ENCODE peak calls at places on chromosomes 1 and 21, in six cellular contexts. K is breast epithelium, E is tibial artery, J is fibroblast of lung, O is transverse colon, R is upper lobe of right lung. T is an unnamed sample.

GRCh38 chr1:235908742-235909520 is 42.2 kb upstream of the LYST start:
- DNase-seq in K (no peak), E (no peak), J (peak), O (no peak), R (no peak), T (no peak)

GRCh38 chr1:119772298-119772697 is 3.6 kb upstream of the HMGCS2 start:
- DNase-seq in K (no peak), E (no peak), J (no peak), O (no peak), R (no peak), T (no peak)

GRCh38 chr1:216926681-216927080 is 203.5 kb upstream of the ESRRG start:
- DNase-seq in K (no peak), E (no peak), J (no peak), O (no peak), R (no peak), T (no peak)

GRCh38 chr1:53162621-53163020 is 20.2 kb upstream of the SLC1A7 start:
- DNase-seq in K (no peak), E (no peak), J (no peak), O (no peak), R (no peak), T (no peak)

GRCh38 chr1:64525116-64525686 is 55.3 kb downstream of the CACHD1 start:
- DNase-seq in K (no peak), E (no peak), J (no peak), O (no peak), R (no peak), T (no peak)

GRCh38 chr1:94236630-94237290 is 624 bp downstream of the ARHGAP29 start:
- DNase-seq in K (no peak), E (peak), J (peak), O (peak), R (no peak), T (no peak)

GRCh38 chr1:233389867-233390266 is 62.3 kb downstream of the MAP3K21 start:
- DNase-seq in K (no peak), E (no peak), J (no peak), O (no peak), R (no peak), T (no peak)

GRCh38 chr1:243595527-243596206 is 254.4 kb downstream of the AKT3 start:
- DNase-seq in K (no peak), E (no peak), J (peak), O (no peak), R (no peak), T (no peak)

GRCh38 chr1:37272626-37273025 is 201.8 kb upstream of the ZC3H12A start:
- DNase-seq in K (no peak), E (no peak), J (no peak), O (no peak), R (no peak), T (no peak)

GRCh38 chr1:47840338-47840737 is 156.8 kb downstream of the TRABD2B start:
- DNase-seq in K (no peak), E (no peak), J (no peak), O (peak), R (peak), T (no peak)

GRCh38 chr1:25556791-25557476 is 13.5 kb downstream of the LDLRAP1 start:
- DNase-seq in K (no peak), E (no peak), J (peak), O (peak), R (no peak), T (peak)

GRCh38 chr1:6958407-6958806 is 173.2 kb downstream of the CAMTA1 start:
- DNase-seq in K (no peak), E (no peak), J (peak), O (no peak), R (no peak), T (no peak)

GRCh38 chr1:208243522-208243850 is 698 bp downstream of the PLXNA2 start:
- DNase-seq in K (no peak), E (no peak), J (no peak), O (no peak), R (no peak), T (no peak)

GRCh38 chr1:234743866-234744581 is 134.0 kb upstream of the IRF2BP2 start:
- DNase-seq in K (no peak), E (no peak), J (peak), O (no peak), R (peak), T (no peak)

GRCh38 chr1:87399264-87399663 is 70.6 kb downstream of the LMO4 start:
- DNase-seq in K (no peak), E (no peak), J (no peak), O (no peak), R (no peak), T (no peak)

GRCh38 chr1:65509912-65510680 is 89.6 kb downstream of the LEPR start:
- DNase-seq in K (no peak), E (no peak), J (peak), O (no peak), R (no peak), T (no peak)

GRCh38 chr1:176102243-176102642 is 104.8 kb downstream of the COP1 start:
- DNase-seq in K (no peak), E (no peak), J (peak), O (no peak), R (no peak), T (no peak)

GRCh38 chr1:170077926-170078325 is 3.4 kb upstream of the KIFAP3 start:
- DNase-seq in K (no peak), E (no peak), J (no peak), O (no peak), R (no peak), T (no peak)

GRCh38 chr1:63779338-63779819 is 5.6 kb downstream of the ROR1 start:
- DNase-seq in K (no peak), E (no peak), J (peak), O (no peak), R (no peak), T (no peak)

GRCh38 chr1:246110343-246111219 is 396.5 kb downstream of the SMYD3 start:
- DNase-seq in K (no peak), E (no peak), J (peak), O (peak), R (no peak), T (no peak)

GRCh38 chr21:15706686-15707085 is 23.1 kb upstream of the USP25 start:
- DNase-seq in K (no peak), E (no peak), J (peak), O (peak), R (no peak), T (no peak)

GRCh38 chr1:153495536-153495935 is 35.1 kb upstream of the S100A7 start:
- DNase-seq in K (no peak), E (no peak), J (no peak), O (no peak), R (no peak), T (no peak)

GRCh38 chr1:43239484-43239883 is 30.3 kb upstream of the TMEM125 start:
- DNase-seq in K (no peak), E (no peak), J (no peak), O (no peak), R (no peak), T (no peak)

DNA sequence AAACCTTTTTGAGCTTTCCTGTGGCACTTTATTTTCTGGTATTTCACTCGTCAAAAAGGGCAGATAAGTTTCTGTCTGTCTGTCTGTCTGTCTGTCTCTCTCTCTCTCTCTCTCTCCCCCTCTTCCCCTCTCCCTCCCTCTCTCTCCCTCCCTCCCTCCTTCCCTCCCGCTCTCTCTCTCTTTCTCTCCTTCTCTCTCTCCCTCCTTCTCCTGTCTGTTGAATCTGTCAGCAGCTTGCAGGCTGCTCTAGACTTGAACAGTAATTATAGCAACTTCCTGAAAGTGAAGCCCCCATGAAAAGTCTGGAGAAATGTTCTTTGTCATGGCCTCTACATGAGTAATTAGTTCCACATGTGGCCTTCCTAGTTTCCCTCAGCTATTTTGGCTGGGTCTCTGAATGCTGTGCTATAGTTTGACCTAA is 275.2 kb upstream of the C1orf105 start:
- DNase-seq in K (no peak), E (no peak), J (peak), O (no peak), R (no peak), T (no peak)
- H3K4me3 ChIP-seq in K (peak), E (peak), J (peak), O (no peak), R (peak), T (no peak)

GRCh38 chr1:182002570-182002969 is 58.9 kb downstream of the ZNF648 start:
- DNase-seq in K (no peak), E (no peak), J (no peak), O (no peak), R (no peak), T (no peak)

GRCh38 chr1:182003025-182003725 is 58.3 kb downstream of the ZNF648 start:
- DNase-seq in K (no peak), E (no peak), J (no peak), O (no peak), R (no peak), T (no peak)

GRCh38 chr1:182004601-182005000 is 56.9 kb downstream of the ZNF648 start:
- DNase-seq in K (no peak), E (no peak), J (no peak), O (no peak), R (no peak), T (no peak)

GRCh38 chr1:181998858-181999257 is 62.7 kb downstream of the ZNF648 start:
- DNase-seq in K (no peak), E (no peak), J (no peak), O (no peak), R (no peak), T (no peak)

DNA sequence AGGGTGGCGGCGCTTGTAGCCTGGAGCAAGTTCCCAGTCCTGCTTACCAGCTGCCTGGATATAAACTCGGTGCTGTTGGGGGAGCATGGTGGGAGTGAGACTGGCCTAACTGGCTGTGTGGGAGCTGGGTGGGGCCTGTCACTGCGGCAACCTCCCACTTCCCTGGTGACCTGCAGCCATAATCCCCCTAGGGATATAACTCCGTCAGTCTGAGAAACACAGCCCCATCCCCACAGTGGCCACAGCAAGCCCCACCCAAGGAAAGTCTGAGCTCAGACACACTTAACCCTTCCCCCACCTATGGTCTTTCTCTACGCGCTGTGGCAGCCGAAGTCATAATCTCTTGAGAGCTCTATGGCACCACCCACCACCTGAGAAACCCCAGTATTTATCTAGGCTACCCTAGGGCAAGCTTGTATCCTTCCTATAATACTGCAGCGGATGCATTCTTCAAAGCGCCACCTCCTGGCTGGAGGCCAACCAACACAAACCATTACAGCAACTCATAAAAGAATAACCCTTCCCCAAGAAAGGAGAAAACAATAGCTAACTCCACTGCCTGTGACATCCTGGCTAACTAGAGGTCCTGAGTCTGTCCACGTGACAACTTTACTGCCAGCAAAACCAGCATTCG is 57.4 kb downstream of the ZNF648 start:
- DNase-seq in K (no peak), E (no peak), J (no peak), O (no peak), R (no peak), T (no peak)
- TF ChIP-seq CTCF in K (no peak), E (no peak), J (no peak), O (no peak), R (no peak), T (no peak)

DNA sequence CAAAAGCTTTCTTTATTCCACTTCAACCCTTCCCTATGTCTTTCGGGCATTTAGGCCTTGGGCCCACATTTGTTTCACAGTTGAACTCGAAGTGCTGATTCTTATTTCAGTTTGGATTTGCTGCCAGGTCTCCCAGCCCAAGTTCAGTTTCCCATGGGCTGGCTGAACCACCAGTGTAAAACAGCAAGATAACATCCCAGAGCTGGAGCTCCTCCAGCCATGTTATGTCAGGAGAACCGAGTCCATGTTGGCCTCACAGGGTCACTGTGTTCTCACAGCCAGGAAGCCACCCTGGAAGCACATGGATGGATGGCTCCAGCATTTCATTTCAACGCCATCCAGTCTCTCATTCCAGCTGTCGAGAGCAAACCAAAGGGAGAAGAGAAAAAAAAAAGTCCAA is 45.2 kb upstream of the RXRG start:
- DNase-seq in K (no peak), E (peak), J (no peak), O (no peak), R (no peak), T (no peak)
- H3K27ac ChIP-seq in K (no peak), E (no peak), J (no peak), O (no peak), R (no peak), T (no peak)

DNA sequence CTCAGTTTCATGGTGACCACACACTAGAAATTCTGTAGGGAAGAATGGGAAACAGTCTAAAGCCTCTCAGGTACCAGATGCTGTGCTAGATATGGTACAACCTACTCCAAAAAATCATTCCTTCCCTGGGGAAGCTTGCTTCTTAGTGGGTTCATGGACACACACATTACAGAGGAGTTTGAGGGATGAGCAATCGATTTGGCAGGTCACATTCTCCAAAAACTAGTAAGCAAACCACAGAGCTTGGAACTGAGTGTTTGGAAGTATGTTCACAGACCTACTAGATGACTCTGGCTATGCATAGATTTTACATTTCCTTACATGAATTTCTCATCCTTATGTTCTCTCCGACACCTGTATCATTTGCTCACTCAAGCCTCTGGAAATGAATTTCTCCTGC is 10.8 kb downstream of the EVA1C start:
- DNase-seq in K (no peak), E (no peak), J (peak), O (no peak), R (no peak), T (no peak)
- H3K4me3 ChIP-seq in K (no peak), E (no peak), J (no peak), O (no peak), R (no peak), T (no peak)

GRCh38 chr1:26852701-26853100 is 10.2 kb upstream of the SFN start:
- DNase-seq in K (no peak), E (no peak), J (no peak), O (no peak), R (no peak), T (no peak)

GRCh38 chr1:26853600-26853999 is 9.3 kb upstream of the SFN start:
- DNase-seq in K (no peak), E (no peak), J (no peak), O (no peak), R (no peak), T (no peak)

GRCh38 chr1:26848947-26849774 is 13.8 kb upstream of the SFN start:
- DNase-seq in K (no peak), E (no peak), J (peak), O (peak), R (peak), T (no peak)

GRCh38 chr1:26853156-26853555 is 9.8 kb upstream of the SFN start:
- DNase-seq in K (peak), E (peak), J (peak), O (peak), R (peak), T (peak)

DNA sequence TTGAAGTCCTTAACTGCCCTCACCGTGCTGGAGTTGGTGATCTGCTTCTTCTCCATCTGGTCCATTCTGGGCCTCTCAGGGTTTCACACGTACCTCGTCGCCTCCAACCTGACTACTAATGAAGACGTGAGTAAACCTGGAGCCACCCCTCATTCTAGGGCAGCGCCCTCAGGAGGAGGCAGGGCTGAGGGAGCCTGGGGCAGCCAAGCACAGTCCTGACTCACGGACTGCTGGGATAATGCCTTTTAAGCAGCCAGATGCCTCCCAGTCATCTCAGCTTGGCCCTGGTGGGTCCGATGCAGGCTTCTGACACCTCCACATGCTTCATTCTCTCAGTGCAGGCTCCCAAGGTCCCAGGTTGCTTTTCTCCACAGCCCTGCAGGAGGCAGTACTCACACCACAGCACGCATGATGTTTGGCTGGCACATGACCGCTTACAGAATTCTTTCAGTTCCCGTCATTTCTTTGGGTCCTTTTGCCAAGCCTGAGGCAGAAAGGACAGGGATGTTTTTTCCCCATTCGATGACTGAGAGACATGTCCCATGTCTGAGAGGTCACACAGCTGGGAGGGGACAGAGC is 11.8 kb upstream of the SFN start:
- DNase-seq in K (no peak), E (no peak), J (no peak), O (no peak), R (no peak), T (no peak)
- TF ChIP-seq CTCF in K (no peak), E (no peak), J (no peak), O (no peak), R (no peak), T (no peak)

GRCh38 chr1:28279721-28280120 is 20.4 kb downstream of the SESN2 start:
- DNase-seq in K (no peak), E (no peak), J (no peak), O (no peak), R (no peak), T (no peak)

GRCh38 chr1:28281608-28282425 is 22.5 kb downstream of the SESN2 start:
- DNase-seq in K (no peak), E (no peak), J (no peak), O (peak), R (no peak), T (no peak)

GRCh38 chr1:28280501-28280900 is 21.2 kb downstream of the SESN2 start:
- DNase-seq in K (no peak), E (no peak), J (no peak), O (no peak), R (peak), T (no peak)

GRCh38 chr1:28282426-28283407 is 23.4 kb downstream of the SESN2 start:
- DNase-seq in K (no peak), E (peak), J (no peak), O (peak), R (no peak), T (no peak)

GRCh38 chr1:28280961-28281360 is 21.6 kb downstream of the SESN2 start:
- DNase-seq in K (no peak), E (peak), J (no peak), O (no peak), R (no peak), T (no peak)
- H3K27ac ChIP-seq in K (peak), E (no peak), J (no peak), O (peak), R (peak), T (no peak)

DNA sequence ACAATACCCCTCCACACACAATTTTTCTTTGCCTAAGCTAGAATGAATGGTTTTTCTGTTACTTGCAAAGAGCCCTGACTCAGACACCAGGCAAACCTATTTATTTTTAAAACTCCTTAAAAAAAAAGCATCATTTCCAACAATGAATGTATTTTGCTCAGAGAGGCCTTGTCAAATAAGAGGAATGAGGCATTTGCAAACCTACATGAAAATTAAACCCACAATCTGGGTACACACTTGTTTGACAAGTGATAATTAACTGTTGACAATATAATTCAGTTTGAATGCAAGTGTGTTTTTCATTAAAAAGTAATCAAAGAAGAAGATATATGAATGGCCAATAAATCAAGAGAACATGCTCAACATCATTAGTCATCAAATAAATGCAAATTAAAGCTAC is 339.5 kb downstream of the PTPRU start:
- DNase-seq in K (no peak), E (no peak), J (peak), O (no peak), R (no peak), T (no peak)
- H3K4me3 ChIP-seq in K (no peak), E (no peak), J (no peak), O (no peak), R (no peak), T (no peak)

GRCh38 chr1:184019066-184019465 is 18.5 kb downstream of the COLGALT2 start:
- DNase-seq in K (no peak), E (no peak), J (no peak), O (no peak), R (no peak), T (no peak)
- TF ChIP-seq CTCF in K (no peak), E (no peak), J (no peak), O (no peak), R (no peak), T (no peak)

DNA sequence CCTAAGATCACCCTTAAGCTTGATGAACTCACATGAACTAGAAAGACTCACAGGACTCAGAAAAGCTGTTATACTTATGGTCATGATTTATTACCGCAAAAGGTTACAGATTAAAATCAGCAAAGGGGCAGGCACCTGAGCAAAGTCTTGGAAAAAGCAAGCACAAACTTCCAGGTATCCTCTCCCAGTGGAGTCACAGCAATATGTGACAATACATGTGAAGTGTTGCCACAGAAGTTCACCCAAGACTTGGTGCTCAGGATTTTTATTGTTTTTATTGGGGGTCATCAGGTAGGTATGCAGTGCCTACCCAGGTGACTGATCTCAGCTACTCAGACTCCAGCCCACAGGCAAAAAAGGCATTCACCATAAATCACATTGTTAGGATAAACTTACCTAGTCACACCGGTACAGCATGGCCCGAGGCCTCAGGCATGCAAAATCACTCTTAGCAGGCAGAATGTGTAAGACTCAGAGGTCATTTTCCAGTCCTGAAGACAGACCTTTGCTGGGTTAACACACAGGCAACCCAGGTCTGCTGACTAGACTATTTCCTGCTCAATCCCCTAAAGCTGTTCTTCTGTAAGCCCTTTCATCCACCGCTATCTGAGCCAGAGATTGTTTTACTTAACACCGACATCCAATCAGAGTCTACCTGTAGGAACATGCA is 55.6 kb downstream of the SSX2IP start:
- DNase-seq in K (no peak), E (no peak), J (no peak), O (no peak), R (no peak), T (no peak)
- H3K27ac ChIP-seq in K (no peak), E (no peak), J (no peak), O (no peak), R (no peak), T (no peak)

T was measured in CD8-positive, alpha-beta T cell.